ENCODE peak calls at places on chromosomes 4 and X, in seven cellular contexts. Q is right lobe of liver, N is prostate gland, Y is suprapubic skin, U is heart left ventricle, O is transverse colon, D is A549. Z is an unnamed sample.

GRCh38 chr4:35525192-35525978 is 718.9 kb downstream of the ARAP2 start:
- DNase-seq in D (no peak), Q (peak), Y (no peak), U (no peak), N (no peak), O (no peak), Z (no peak)

GRCh38 chr4:72592076-72592475 is 23.1 kb upstream of the ADAMTS3 start:
- DNase-seq in Q (no peak), D (no peak), U (no peak), Y (no peak), O (no peak), N (no peak), Z (no peak)

GRCh38 chrX:150185766-150186165 is 177.4 kb upstream of the MAMLD1 start:
- DNase-seq in Q (no peak), N (no peak), O (no peak), U (no peak), D (no peak), Y (no peak), Z (no peak)

GRCh38 chr4:3831529-3832150 is 65.5 kb downstream of the ADRA2C start:
- DNase-seq in N (no peak), D (no peak), U (no peak), Y (no peak), O (no peak), Q (no peak), Z (no peak)

GRCh38 chrX:21645437-21646220 is 12.5 kb downstream of the KLHL34 start:
- DNase-seq in N (no peak), Y (no peak), Q (no peak), U (no peak), O (no peak), D (no peak), Z (no peak)

GRCh38 chrX:105526431-105526830 is 295.9 kb upstream of the NRK start:
- DNase-seq in U (no peak), Y (no peak), D (no peak), Q (no peak), O (no peak), N (no peak), Z (no peak)

GRCh38 chr4:66750273-66750672 is 795.0 kb downstream of the CENPC start:
- DNase-seq in D (no peak), U (no peak), O (no peak), N (no peak), Y (no peak), Q (no peak), Z (no peak)

GRCh38 chrX:39507617-39508299 is 590.0 kb downstream of the BCOR start:
- DNase-seq in U (no peak), Q (no peak), Y (no peak), N (no peak), O (no peak), D (no peak), Z (no peak)

GRCh38 chr4:38163216-38164006 is 203.2 kb downstream of the PTTG2 start:
- DNase-seq in Q (no peak), O (no peak), U (no peak), Y (no peak), D (peak), N (no peak), Z (no peak)

GRCh38 chr4:35723973-35724372 is 520.3 kb downstream of the ARAP2 start:
- DNase-seq in Y (no peak), U (no peak), O (no peak), Q (no peak), N (no peak), D (no peak), Z (no peak)

GRCh38 chr4:113106076-113106475 is 56.6 kb downstream of the ANK2 start:
- DNase-seq in Q (no peak), N (no peak), D (peak), U (no peak), Y (no peak), O (no peak), Z (no peak)

GRCh38 chr4:6641971-6642320 is 1.5 kb downstream of the MRFAP1 start:
- DNase-seq in D (no peak), N (no peak), U (no peak), O (no peak), Q (no peak), Y (peak), Z (no peak)

GRCh38 chr4:128068927-128069326 is 7.8 kb downstream of the LARP1B start:
- DNase-seq in O (no peak), Y (no peak), Q (no peak), D (peak), U (no peak), N (no peak), Z (no peak)

GRCh38 chr4:7462509-7462971 is 27.8 kb upstream of the PSAPL1 start:
- DNase-seq in Y (no peak), O (no peak), U (no peak), D (peak), Q (no peak), N (peak), Z (peak)

GRCh38 chr4:184355857-184356256 is 118.5 kb downstream of the IRF2 start:
- DNase-seq in Y (no peak), U (no peak), N (no peak), O (no peak), D (no peak), Q (no peak), Z (no peak)

GRCh38 chr4:3644849-3645627 is 112.8 kb upstream of the LRPAP1 start:
- DNase-seq in Q (no peak), O (no peak), D (peak), U (no peak), N (no peak), Y (no peak), Z (no peak)

GRCh38 chr4:70365479-70365878 is 4.9 kb downstream of the SMR3A start:
- DNase-seq in U (no peak), O (no peak), Y (no peak), N (no peak), Q (no peak), D (no peak), Z (no peak)

GRCh38 chr4:56544573-56545131 is 39.1 kb downstream of the ARL9 start:
- DNase-seq in Y (peak), N (peak), U (peak), D (peak), Q (peak), O (peak), Z (peak)

GRCh38 chrX:70504772-70505450 is 60.3 kb downstream of the DLG3 start:
- DNase-seq in D (no peak), Q (no peak), Y (no peak), O (no peak), U (no peak), N (no peak), Z (no peak)

GRCh38 chr4:70895405-70895804 is 6.8 kb upstream of the MOB1B start:
- DNase-seq in Q (no peak), Y (no peak), U (peak), N (no peak), D (peak), O (no peak), Z (no peak)

GRCh38 chrX:111322231-111322855 is 52.1 kb upstream of the CAPN6 start:
- DNase-seq in O (no peak), N (no peak), Y (no peak), Q (no peak), U (no peak), D (no peak), Z (no peak)

GRCh38 chrX:30895331-30895730 is 6.3 kb upstream of the TAB3 start:
- DNase-seq in N (no peak), D (no peak), Q (no peak), Y (no peak), U (no peak), O (no peak), Z (no peak)

GRCh38 chr4:185587444-185588161 is 52.3 kb upstream of the PDLIM3 start:
- DNase-seq in Q (no peak), Y (no peak), N (no peak), O (peak), U (no peak), D (no peak), Z (no peak)
- TF ChIP-seq POLR2A in Q (no peak), Y (no peak), N (no peak), O (no peak), U (no peak), D (no peak), Z (no peak)

GRCh38 chr4:576991-577498 is 950 bp upstream of the TMEM271 start:
- DNase-seq in Y (no peak), O (no peak), Q (no peak), U (no peak), D (no peak), N (no peak), Z (no peak)
- TF ChIP-seq POLR2A in Y (no peak), O (no peak), Q (no peak), U (no peak), D (no peak), N (no peak), Z (no peak)

GRCh38 chrX:9352243-9352642 is 112.6 kb upstream of the TBL1X start:
- DNase-seq in D (no peak), U (no peak), Q (no peak), Y (no peak), N (no peak), O (no peak), Z (no peak)
- TF ChIP-seq POLR2A in D (no peak), U (no peak), Q (no peak), Y (no peak), N (no peak), O (no peak), Z (no peak)

DNA sequence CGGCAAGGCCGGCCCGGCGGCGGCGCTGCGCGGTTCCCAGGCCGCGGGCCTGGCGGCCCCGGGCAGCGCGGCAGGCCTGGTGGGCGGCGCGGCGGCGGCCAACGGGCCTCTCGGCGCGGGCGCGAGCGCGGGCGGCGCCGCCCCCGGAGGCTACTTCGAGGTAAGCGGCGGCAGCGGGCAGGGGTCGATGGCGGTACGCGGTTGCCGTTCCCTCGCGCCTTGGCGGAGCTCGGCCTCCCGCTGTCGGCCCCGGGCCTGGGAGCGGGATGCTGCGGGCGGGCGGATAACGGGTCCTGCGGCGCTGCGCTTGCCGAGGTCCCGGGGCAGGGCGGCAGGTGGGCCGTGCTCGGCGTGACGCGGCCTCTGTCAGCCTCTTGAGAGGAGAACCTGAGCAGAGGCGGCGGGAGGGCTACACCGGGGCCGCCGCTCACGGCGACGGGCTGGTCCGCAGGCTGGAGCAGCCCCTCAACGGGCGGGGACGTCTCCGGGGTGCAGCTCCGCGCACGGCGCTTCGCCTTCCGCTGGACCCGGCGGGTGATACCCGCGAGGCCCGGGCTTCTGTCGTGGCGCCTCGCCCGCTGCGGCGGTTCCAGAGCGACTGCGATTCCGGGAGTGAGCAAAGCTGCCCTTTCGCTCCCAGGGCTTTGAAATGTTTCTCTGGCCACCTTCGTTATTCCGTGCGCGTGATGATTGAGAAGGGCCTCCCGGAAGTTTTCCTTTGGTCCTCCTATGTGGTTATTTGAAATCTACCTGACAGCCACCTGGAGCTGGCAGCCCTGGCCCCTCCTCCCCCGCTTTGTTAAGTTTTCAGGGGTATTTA is 774 bp downstream of the FAM193A start:
- DNase-seq in Q (peak), N (peak), Y (no peak), U (peak), D (peak), O (peak), Z (peak)
- TF ChIP-seq POLR2A in Q (peak), N (no peak), Y (no peak), U (no peak), D (no peak), O (peak), Z (no peak)

Z was measured in ovary.